ENCODE peak calls at places on chromosomes 3 and 15, in seven cellular contexts. Q is lower lobe of right lung; F is CD4-positive, CD25-positive, alpha-beta regulatory T cell; M is BJ; H is adrenal gland; C is NCI-H1092 treated with DMSO at 0.1 percent for 48 hours; K is activated naive CD8-positive, alpha-beta T cell treated with anti-CD3 and anti-CD28 coated beads, Interleukin-2, amount 50 U/mL, for 24 hours. L is an unnamed sample.

GRCh38 chr15:68157074-68157473 is 48.1 kb downstream of the CALML4 start:
- DNase-seq in Q (no peak), F (no peak), M (no peak), H (no peak), C (no peak), K (no peak), L (no peak)

GRCh38 chr3:173538410-173538809 is 140.9 kb downstream of the NLGN1 start:
- DNase-seq in Q (no peak), F (no peak), M (no peak), H (no peak), C (no peak), K (no peak), L (no peak)

GRCh38 chr3:153291052-153291689 is 129.1 kb downstream of the RAP2B start:
- DNase-seq in Q (no peak), F (peak), M (no peak), H (no peak), C (no peak), K (no peak), L (no peak)

GRCh38 chr15:68365140-68365745 is 66.7 kb downstream of the ITGA11 start:
- DNase-seq in Q (no peak), F (peak), M (no peak), H (no peak), C (no peak), K (no peak), L (no peak)

GRCh38 chr15:49827311-49827710 is 206.5 kb downstream of the DTWD1 start:
- DNase-seq in Q (no peak), F (no peak), M (no peak), H (no peak), C (no peak), K (no peak), L (no peak)

GRCh38 chr3:52053307-52054304 is 2.8 kb downstream of the DUSP7 start:
- DNase-seq in Q (peak), F (peak), M (no peak), H (no peak), C (no peak), K (peak), L (no peak)

GRCh38 chr15:40301467-40302179 is 6.1 kb downstream of the PLCB2 start:
- DNase-seq in Q (no peak), F (no peak), M (no peak), H (no peak), C (no peak), K (no peak), L (no peak)

GRCh38 chr3:81363816-81364215 is 397.6 kb downstream of the GBE1 start:
- DNase-seq in Q (no peak), F (no peak), M (no peak), H (no peak), C (no peak), K (no peak), L (no peak)

GRCh38 chr3:21017115-21017852 is 733.7 kb downstream of the ZNF385D start:
- DNase-seq in Q (no peak), F (no peak), M (no peak), H (peak), C (no peak), K (no peak), L (no peak)

GRCh38 chr15:40776537-40777141 is 6.9 kb downstream of the C15orf62 start:
- DNase-seq in Q (peak), F (peak), M (no peak), H (peak), C (no peak), K (peak), L (no peak)

GRCh38 chr15:93066834-93067648 is 22.0 kb downstream of the RGMA start:
- DNase-seq in Q (no peak), F (no peak), M (no peak), H (no peak), C (no peak), K (no peak), L (no peak)

GRCh38 chr3:87298111-87298718 is 21.8 kb upstream of the POU1F1 start:
- DNase-seq in Q (no peak), F (peak), M (no peak), H (no peak), C (peak), K (no peak), L (no peak)

GRCh38 chr3:8851703-8852102 is 82.3 kb upstream of the OXTR start:
- DNase-seq in Q (no peak), F (no peak), M (peak), H (peak), C (no peak), K (no peak), L (no peak)

GRCh38 chr3:108100906-108101305 is 10.1 kb upstream of the CD47 start:
- DNase-seq in Q (no peak), F (peak), M (no peak), H (no peak), C (peak), K (no peak), L (no peak)

GRCh38 chr3:1196997-1197396 is 104.2 kb downstream of the CNTN6 start:
- DNase-seq in Q (no peak), F (no peak), M (no peak), H (no peak), C (no peak), K (no peak), L (no peak)

GRCh38 chr3:162171970-162172369 is 675.4 kb downstream of the OTOL1 start:
- DNase-seq in Q (no peak), F (no peak), M (no peak), H (no peak), C (no peak), K (no peak), L (no peak)

GRCh38 chr15:68340711-68341671 is 63.4 kb downstream of the FEM1B start:
- DNase-seq in Q (no peak), F (no peak), M (no peak), H (no peak), C (no peak), K (no peak), L (no peak)

GRCh38 chr3:136350132-136350531 is 100.0 kb downstream of the PCCB start:
- DNase-seq in Q (no peak), F (no peak), M (peak), H (peak), C (no peak), K (no peak), L (no peak)

GRCh38 chr15:41511331-41512077 is 2.1 kb downstream of the LTK start:
- DNase-seq in Q (no peak), F (no peak), M (no peak), H (no peak), C (peak), K (no peak), L (no peak)

GRCh38 chr3:153210660-153211059 is 48.6 kb downstream of the RAP2B start:
- DNase-seq in Q (no peak), F (no peak), M (no peak), H (no peak), C (no peak), K (no peak), L (no peak)